ENCODE peak calls at places on chromosomes 5 and 9, in four cellular contexts. One of them, this sample, is unnamed.

GRCh38 chr5:176812269-176813259 is 2.2 kb downstream of the UNC5A start:
- DNase-seq in A549: peak
- DNase-seq in WTC11: peak
- DNase-seq in K562: peak
- DNase-seq in this sample: peak

GRCh38 chr9:126586236-126586635 is 27.5 kb upstream of the LMX1B start:
- DNase-seq in WTC11: no peak
- DNase-seq in K562: no peak
- DNase-seq in A549: no peak
- DNase-seq in this sample: no peak

GRCh38 chr5:14035859-14036440 is 91.5 kb upstream of the DNAH5 start:
- DNase-seq in K562: no peak
- DNase-seq in WTC11: peak
- DNase-seq in A549: peak
- DNase-seq in this sample: peak

GRCh38 chr5:107388111-107388861 is 282.5 kb downstream of the EFNA5 start:
- DNase-seq in A549: peak
- DNase-seq in WTC11: no peak
- DNase-seq in K562: no peak
- DNase-seq in this sample: no peak

GRCh38 chr5:9245071-9245470 is 300.8 kb downstream of the SEMA5A start:
- DNase-seq in WTC11: no peak
- DNase-seq in A549: no peak
- DNase-seq in K562: no peak
- DNase-seq in this sample: no peak

GRCh38 chr5:154829589-154830218 is 20.7 kb downstream of the FAXDC2 start:
- DNase-seq in A549: peak
- DNase-seq in K562: peak
- DNase-seq in WTC11: no peak
- DNase-seq in this sample: no peak

GRCh38 chr9:122998448-122998847 is 35.0 kb upstream of the GPR21 start:
- DNase-seq in K562: no peak
- DNase-seq in A549: no peak
- DNase-seq in WTC11: no peak
- DNase-seq in this sample: peak

GRCh38 chr9:137694962-137695875 is 76.4 kb downstream of the EHMT1 start:
- DNase-seq in WTC11: peak
- DNase-seq in K562: peak
- DNase-seq in A549: peak
- DNase-seq in this sample: peak

GRCh38 chr9:87087197-87087596 is 139.9 kb upstream of the GAS1 start:
- DNase-seq in WTC11: no peak
- DNase-seq in A549: no peak
- DNase-seq in K562: no peak
- DNase-seq in this sample: no peak

GRCh38 chr5:95731571-95732554 is 727 bp downstream of the RHOBTB3 start:
- DNase-seq in A549: peak
- DNase-seq in WTC11: peak
- DNase-seq in K562: no peak
- DNase-seq in this sample: peak

GRCh38 chr9:127245637-127246164 is 18.9 kb upstream of the GARNL3 start:
- DNase-seq in K562: no peak
- DNase-seq in A549: no peak
- DNase-seq in WTC11: no peak
- DNase-seq in this sample: no peak

GRCh38 chr5:179864686-179865085 is 6.1 kb upstream of the MRNIP start:
- DNase-seq in K562: no peak
- DNase-seq in A549: no peak
- DNase-seq in WTC11: no peak
- DNase-seq in this sample: no peak

GRCh38 chr5:156274455-156274854 is 52.5 kb upstream of the SGCD start:
- DNase-seq in K562: no peak
- DNase-seq in A549: no peak
- DNase-seq in WTC11: no peak
- DNase-seq in this sample: no peak

GRCh38 chr5:157828031-157828948 is 30.7 kb downstream of the CLINT1 start:
- DNase-seq in WTC11: no peak
- DNase-seq in K562: no peak
- DNase-seq in A549: no peak
- DNase-seq in this sample: no peak

GRCh38 chr5:5573798-5574380 is 151.4 kb downstream of the ICE1 start:
- DNase-seq in WTC11: no peak
- DNase-seq in A549: no peak
- DNase-seq in K562: no peak
- DNase-seq in this sample: no peak

GRCh38 chr5:82404382-82404945 is 126.3 kb upstream of the RPS23 start:
- DNase-seq in WTC11: no peak
- DNase-seq in K562: no peak
- DNase-seq in A549: peak
- DNase-seq in this sample: no peak

GRCh38 chr5:178071108-178071507 is 42.2 kb upstream of the N4BP3 start:
- DNase-seq in K562: no peak
- DNase-seq in WTC11: no peak
- DNase-seq in A549: no peak
- DNase-seq in this sample: no peak

GRCh38 chr5:178078197-178078995 is 34.9 kb upstream of the N4BP3 start:
- DNase-seq in A549: no peak
- DNase-seq in K562: no peak
- DNase-seq in WTC11: no peak
- DNase-seq in this sample: no peak

GRCh38 chr5:178077751-178078150 is 35.6 kb upstream of the N4BP3 start:
- DNase-seq in K562: no peak
- DNase-seq in A549: no peak
- DNase-seq in WTC11: peak
- DNase-seq in this sample: peak

GRCh38 chr5:178072749-178073148 is 40.6 kb upstream of the N4BP3 start:
- DNase-seq in A549: no peak
- DNase-seq in WTC11: no peak
- DNase-seq in K562: no peak
- DNase-seq in this sample: no peak

DNA sequence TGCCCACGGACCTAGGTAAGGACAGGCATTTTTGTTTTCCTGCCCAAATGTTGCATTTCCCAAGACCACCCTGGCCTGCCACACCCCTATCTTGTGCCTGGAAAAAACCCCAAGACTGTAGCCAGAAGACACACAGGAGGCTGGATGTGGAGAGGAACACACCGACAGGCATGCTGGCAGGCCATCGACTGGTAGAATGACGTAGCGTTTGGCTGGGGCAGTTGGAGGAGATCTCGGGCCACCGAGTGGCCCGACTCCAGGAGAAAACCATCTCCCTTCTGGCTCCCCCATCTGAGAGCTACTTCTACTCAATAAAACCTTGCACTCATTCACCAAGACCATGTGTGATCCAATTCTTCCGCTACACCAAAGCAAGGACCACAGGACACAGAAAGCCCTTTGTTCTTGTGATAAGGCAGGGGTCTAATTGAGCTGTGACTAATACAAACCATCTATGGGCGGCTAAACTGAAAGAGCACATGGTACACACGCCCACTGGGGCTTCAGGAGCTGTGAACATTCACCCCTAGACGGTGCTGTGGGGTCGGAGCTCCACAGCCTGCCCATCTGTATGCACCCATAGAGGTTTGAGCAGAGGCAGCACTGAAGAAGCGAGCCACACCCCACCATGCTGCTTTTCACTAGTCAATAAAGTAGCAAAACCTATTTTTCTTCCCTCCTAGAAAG is 38.9 kb upstream of the N4BP3 start:
- DNase-seq in K562: peak
- DNase-seq in WTC11: no peak
- DNase-seq in A549: no peak
- DNase-seq in this sample: peak
- TF ChIP-seq CTCF in K562: peak
- TF ChIP-seq CTCF in WTC11: no peak
- TF ChIP-seq CTCF in A549: no peak
- TF ChIP-seq CTCF in this sample: peak

DNA sequence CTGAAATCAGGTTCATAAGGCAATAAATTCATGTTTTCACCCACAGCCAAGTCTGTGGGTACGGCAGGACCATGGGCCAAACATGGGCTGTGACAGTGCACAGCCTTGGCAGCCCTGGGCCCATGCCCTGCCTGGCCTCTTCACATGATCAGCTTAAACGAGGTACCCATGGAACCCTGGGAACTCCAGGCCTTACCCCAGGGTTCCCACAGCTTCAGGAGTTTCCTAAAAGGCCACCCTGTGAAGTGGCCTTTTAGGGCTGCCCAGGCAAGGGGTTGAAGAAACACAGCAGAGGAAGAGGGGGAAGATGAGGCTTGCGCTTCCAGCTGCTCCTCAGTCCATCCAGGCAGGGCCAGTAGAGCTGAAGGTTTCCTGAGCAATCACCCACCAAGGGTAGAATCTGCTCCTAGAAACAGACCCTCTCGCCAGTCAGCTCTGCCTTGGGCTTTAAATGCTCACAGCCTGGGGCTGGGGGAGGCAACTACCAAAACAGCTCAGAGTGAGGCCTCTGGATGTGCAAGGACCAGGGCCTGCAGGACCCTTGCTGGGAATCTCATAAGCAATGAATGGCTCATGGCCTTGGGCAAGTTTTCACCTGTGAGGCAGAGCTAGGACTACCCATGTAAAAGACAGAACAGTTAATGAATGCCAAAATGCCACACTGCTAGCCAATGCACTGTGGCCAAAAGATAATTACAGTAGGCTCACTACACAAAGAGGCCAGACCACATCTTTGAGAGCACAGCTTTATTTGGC is 79.3 kb upstream of the LRRTM2 start:
- DNase-seq in A549: no peak
- DNase-seq in K562: no peak
- DNase-seq in WTC11: no peak
- DNase-seq in this sample: no peak
- TF ChIP-seq HMGXB4 in A549: no peak
- TF ChIP-seq HMGXB4 in K562: no peak
- TF ChIP-seq HMGXB4 in WTC11: no peak
- TF ChIP-seq HMGXB4 in this sample: no peak

GRCh38 chr9:88387035-88387732 is 1.1 kb upstream of the SPIN1 start:
- DNase-seq in WTC11: no peak
- DNase-seq in K562: peak
- DNase-seq in A549: peak
- DNase-seq in this sample: peak

GRCh38 chr9:88390371-88390990 is 2.2 kb downstream of the SPIN1 start:
- DNase-seq in K562: no peak
- DNase-seq in WTC11: no peak
- DNase-seq in A549: no peak
- DNase-seq in this sample: no peak

GRCh38 chr9:88388886-88389617 is 808 bp downstream of the SPIN1 start:
- DNase-seq in WTC11: peak
- DNase-seq in A549: peak
- DNase-seq in K562: peak
- DNase-seq in this sample: peak

GRCh38 chr9:88387733-88388202 is 476 bp upstream of the SPIN1 start:
- DNase-seq in WTC11: peak
- DNase-seq in A549: peak
- DNase-seq in K562: no peak
- DNase-seq in this sample: peak

GRCh38 chr9:88388203-88388885 is at the start of gene SPIN1:
- DNase-seq in A549: peak
- DNase-seq in WTC11: peak
- DNase-seq in K562: peak
- DNase-seq in this sample: peak
- TF ChIP-seq CTCF in A549: peak
- TF ChIP-seq CTCF in WTC11: peak
- TF ChIP-seq CTCF in K562: peak
- TF ChIP-seq CTCF in this sample: peak

GRCh38 chr9:103991698-103992097 is 102.4 kb upstream of the SMC2 start:
- DNase-seq in K562: no peak
- DNase-seq in WTC11: no peak
- DNase-seq in A549: no peak
- DNase-seq in this sample: no peak
- TF ChIP-seq HMGXB4 in K562: no peak
- TF ChIP-seq HMGXB4 in WTC11: no peak
- TF ChIP-seq HMGXB4 in A549: no peak
- TF ChIP-seq HMGXB4 in this sample: no peak

DNA sequence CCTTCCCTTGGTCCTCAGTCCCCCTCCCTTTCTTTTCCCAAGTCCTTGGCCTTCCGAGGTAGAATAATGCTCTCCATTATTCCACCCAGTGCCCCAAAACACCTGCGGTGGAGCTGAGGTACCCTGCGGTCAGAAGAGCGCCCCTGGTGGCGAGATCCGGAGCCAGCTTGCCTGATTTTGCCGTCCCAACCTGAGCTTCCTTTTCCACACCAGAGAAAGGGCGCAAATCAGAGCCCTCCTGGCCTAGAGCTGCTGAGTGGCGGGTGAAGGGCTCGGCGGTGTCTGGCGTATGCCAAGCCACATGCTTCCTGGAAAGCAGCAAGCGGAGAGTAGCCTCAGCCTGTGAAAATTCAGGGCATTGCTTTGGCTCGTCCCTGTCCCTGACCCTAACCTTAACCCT is 21.1 kb upstream of the CARTPT start:
- DNase-seq in WTC11: peak
- DNase-seq in A549: peak
- DNase-seq in K562: peak
- DNase-seq in this sample: peak
- TF ChIP-seq CTCF in WTC11: peak
- TF ChIP-seq CTCF in A549: peak
- TF ChIP-seq CTCF in K562: peak
- TF ChIP-seq CTCF in this sample: peak

GRCh38 chr9:107480386-107480789 is 9.2 kb downstream of the KLF4 start:
- DNase-seq in A549: peak
- DNase-seq in K562: no peak
- DNase-seq in WTC11: no peak
- DNase-seq in this sample: no peak
- TF ChIP-seq HMGXB4 in A549: no peak
- TF ChIP-seq HMGXB4 in K562: no peak
- TF ChIP-seq HMGXB4 in WTC11: no peak
- TF ChIP-seq HMGXB4 in this sample: no peak